ENCODE peak calls at places on chromosomes 13 and 19, in four cellular contexts. One of them, this sample, is unnamed.

GRCh38 chr13:75038315-75038881 is 443.6 kb downstream of the TBC1D4 start:
- DNase-seq in IMR-90: no peak
- DNase-seq in H9: no peak
- DNase-seq in H1: no peak
- DNase-seq in this sample: no peak

GRCh38 chr13:39245688-39246087 is 207.4 kb downstream of the NHLRC3 start:
- DNase-seq in IMR-90: no peak
- DNase-seq in H9: no peak
- DNase-seq in H1: no peak
- DNase-seq in this sample: no peak

GRCh38 chr13:106143930-106144709 is 391.3 kb downstream of the EFNB2 start:
- DNase-seq in IMR-90: no peak
- DNase-seq in H9: no peak
- DNase-seq in H1: no peak
- DNase-seq in this sample: peak; percentile 83

GRCh38 chr19:8545743-8546142 is 31.5 kb downstream of the MYO1F start:
- DNase-seq in IMR-90: no peak
- DNase-seq in H9: no peak
- DNase-seq in H1: no peak
- DNase-seq in this sample: no peak

GRCh38 chr13:72504026-72504925 is 223.2 kb downstream of the MZT1 start:
- DNase-seq in IMR-90: no peak
- DNase-seq in H9: no peak
- DNase-seq in H1: no peak
- DNase-seq in this sample: no peak

GRCh38 chr13:72952529-72953141 is 106.2 kb upstream of the KLF5 start:
- DNase-seq in IMR-90: no peak
- DNase-seq in H9: no peak
- DNase-seq in H1: no peak
- DNase-seq in this sample: peak; percentile 46

GRCh38 chr13:42076309-42076713 is 27.9 kb downstream of the DGKH start:
- DNase-seq in IMR-90: peak; percentile 30
- DNase-seq in H9: no peak
- DNase-seq in H1: no peak
- DNase-seq in this sample: no peak

GRCh38 chr19:49165111-49165750 is 7.6 kb downstream of the TRPM4 start:
- DNase-seq in IMR-90: no peak
- DNase-seq in H9: no peak
- DNase-seq in H1: no peak
- DNase-seq in this sample: no peak

GRCh38 chr13:75263741-75264407 is 218.1 kb downstream of the TBC1D4 start:
- DNase-seq in IMR-90: peak; percentile 28
- DNase-seq in H9: no peak
- DNase-seq in H1: no peak
- DNase-seq in this sample: no peak

GRCh38 chr13:74290324-74290773 is 156.1 kb upstream of the KLF12 start:
- DNase-seq in IMR-90: peak; percentile 79
- DNase-seq in H9: peak; percentile 79
- DNase-seq in H1: no peak
- DNase-seq in this sample: peak; percentile 97

GRCh38 chr13:44819245-44819644 is 170.0 kb downstream of the NUFIP1 start:
- DNase-seq in IMR-90: peak; percentile 95
- DNase-seq in H9: no peak
- DNase-seq in H1: no peak
- DNase-seq in this sample: peak; percentile 29

GRCh38 chr13:51645154-51645650 is 60.9 kb downstream of the WDFY2 start:
- DNase-seq in IMR-90: peak; percentile 57
- DNase-seq in H9: no peak
- DNase-seq in H1: no peak
- DNase-seq in this sample: peak; percentile 84

GRCh38 chr19:30634431-30634830 is 262.2 kb downstream of the ZNF536 start:
- DNase-seq in IMR-90: no peak
- DNase-seq in H9: no peak
- DNase-seq in H1: no peak
- DNase-seq in this sample: no peak

GRCh38 chr13:33150146-33150545 is 133.9 kb downstream of the KL start:
- DNase-seq in IMR-90: peak; percentile 60
- DNase-seq in H9: no peak
- DNase-seq in H1: no peak
- DNase-seq in this sample: no peak

GRCh38 chr19:1395194-1396018 is 5.9 kb downstream of the GAMT start:
- DNase-seq in IMR-90: no peak
- DNase-seq in H9: no peak
- DNase-seq in H1: no peak
- DNase-seq in this sample: no peak

GRCh38 chr13:69633044-69633443 is 474.6 kb upstream of the ATXN8OS start:
- DNase-seq in IMR-90: no peak
- DNase-seq in H9: no peak
- DNase-seq in H1: no peak
- DNase-seq in this sample: no peak

GRCh38 chr13:81171065-81171647 is 830.2 kb upstream of the SPRY2 start:
- DNase-seq in IMR-90: no peak
- DNase-seq in H9: no peak
- DNase-seq in H1: no peak
- DNase-seq in this sample: peak; percentile 40

GRCh38 chr13:60000081-60000480 is 163.6 kb downstream of the DIAPH3 start:
- DNase-seq in IMR-90: peak; percentile 21
- DNase-seq in H9: no peak
- DNase-seq in H1: no peak
- DNase-seq in this sample: no peak

GRCh38 chr19:19610376-19611240 is 7.9 kb downstream of the PBX4 start:
- DNase-seq in IMR-90: peak; percentile 18
- DNase-seq in H9: no peak
- DNase-seq in H1: no peak
- DNase-seq in this sample: no peak

GRCh38 chr13:54536112-54536511 is 1507.5 kb downstream of the OLFM4 start:
- DNase-seq in IMR-90: no peak
- DNase-seq in H9: no peak
- DNase-seq in H1: no peak
- DNase-seq in this sample: peak; percentile 67

GRCh38 chr13:106284358-106284757 is 251.1 kb downstream of the EFNB2 start:
- DNase-seq in IMR-90: peak; percentile 41
- DNase-seq in H9: no peak
- DNase-seq in H1: no peak
- DNase-seq in this sample: no peak

GRCh38 chr13:60226507-60226906 is 62.8 kb upstream of the DIAPH3 start:
- DNase-seq in IMR-90: peak; percentile 47
- DNase-seq in H9: peak; percentile 44
- DNase-seq in H1: no peak
- DNase-seq in this sample: peak; percentile 65

GRCh38 chr19:39132344-39132969 is 6.9 kb downstream of the PAK4 start:
- DNase-seq in IMR-90: no peak
- DNase-seq in H9: no peak
- DNase-seq in H1: no peak
- DNase-seq in this sample: no peak

GRCh38 chr19:29285187-29285687 is 72.3 kb upstream of the UQCRFS1 start:
- DNase-seq in IMR-90: no peak
- DNase-seq in H9: no peak
- DNase-seq in H1: no peak
- DNase-seq in this sample: no peak

GRCh38 chr13:28680541-28680940 is 21.6 kb downstream of the POMP start:
- DNase-seq in IMR-90: no peak
- DNase-seq in H9: no peak
- DNase-seq in H1: no peak
- DNase-seq in this sample: no peak

GRCh38 chr13:99374169-99374991 is 67.2 kb upstream of the GPR183 start:
- DNase-seq in IMR-90: no peak
- DNase-seq in H9: no peak
- DNase-seq in H1: no peak
- DNase-seq in this sample: no peak

GRCh38 chr19:38665950-38666661 is 18.7 kb downstream of the ACTN4 start:
- DNase-seq in IMR-90: peak; percentile 51
- DNase-seq in H9: peak; percentile 91
- DNase-seq in H1: peak; percentile 79
- DNase-seq in this sample: peak; percentile 99

GRCh38 chr13:20378721-20379120 is 146.6 kb upstream of the GJB6 start:
- DNase-seq in IMR-90: no peak
- DNase-seq in H9: no peak
- DNase-seq in H1: no peak
- DNase-seq in this sample: no peak

GRCh38 chr19:32421589-32422361 is 16.2 kb downstream of the DPY19L3 start:
- DNase-seq in IMR-90: no peak
- DNase-seq in H9: no peak
- DNase-seq in H1: no peak
- DNase-seq in this sample: no peak

GRCh38 chr19:3338541-3339181 is 27.7 kb upstream of the NFIC start:
- DNase-seq in IMR-90: no peak
- DNase-seq in H9: no peak
- DNase-seq in H1: no peak
- DNase-seq in this sample: no peak

GRCh38 chr13:42266464-42266863 is 5.5 kb upstream of the AKAP11 start:
- DNase-seq in IMR-90: peak; percentile 79
- DNase-seq in H9: no peak
- DNase-seq in H1: no peak
- DNase-seq in this sample: peak; percentile 35

GRCh38 chr19:343941-344624 is 513 bp downstream of the MIER2 start:
- DNase-seq in IMR-90: no peak
- DNase-seq in H9: no peak
- DNase-seq in H1: peak; percentile 59
- DNase-seq in this sample: peak; percentile 26

GRCh38 chr13:38954844-38955243 is 35.8 kb downstream of the STOML3 start:
- DNase-seq in IMR-90: no peak
- DNase-seq in H9: no peak
- DNase-seq in H1: no peak
- DNase-seq in this sample: no peak

DNA sequence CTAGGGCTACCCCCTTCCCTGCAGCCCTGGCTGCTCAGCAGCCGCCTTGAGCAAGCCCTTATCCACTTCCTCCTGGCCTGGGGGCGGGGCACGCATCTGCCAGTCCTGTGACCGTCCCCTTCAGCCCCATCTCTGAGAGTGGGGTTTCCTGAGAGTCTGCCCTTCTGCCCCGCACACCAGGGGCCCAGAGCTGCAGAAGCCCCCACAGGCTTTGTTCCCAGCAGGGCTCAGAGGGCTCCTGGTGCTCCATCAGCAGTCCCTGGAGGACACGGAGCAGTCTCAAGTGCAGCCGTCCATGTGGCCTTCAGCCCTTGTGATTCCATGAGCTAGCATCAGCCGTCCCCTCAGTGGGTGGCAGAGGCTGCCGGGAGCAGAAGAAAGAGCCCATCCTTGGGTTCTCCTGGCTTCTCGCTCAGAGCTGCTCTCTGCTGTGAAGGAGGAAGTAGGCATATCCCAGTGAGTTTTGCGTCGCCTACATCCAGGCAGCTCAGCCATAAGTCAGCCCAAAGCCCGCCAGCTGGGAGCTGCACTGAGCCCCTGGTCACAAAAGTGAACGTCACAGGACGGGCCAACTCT is 16.3 kb downstream of the MYO9B start:
- DNase-seq in IMR-90: no peak
- DNase-seq in H9: no peak
- DNase-seq in H1: no peak
- DNase-seq in this sample: peak; percentile 25
- H3K23ac ChIP-seq in IMR-90: no peak overlapping the region
- H3K23ac ChIP-seq in H9: no peak overlapping the region
- H3K23ac ChIP-seq in H1: no peak overlapping the region
- H3K23ac ChIP-seq in this sample: no peak overlapping the region

GRCh38 chr19:35987571-35987896 is 7.5 kb upstream of the SDHAF1 start:
- DNase-seq in IMR-90: no peak
- DNase-seq in H9: no peak
- DNase-seq in H1: no peak
- DNase-seq in this sample: no peak
- H3K56ac ChIP-seq in IMR-90: no peak overlapping the region
- H3K56ac ChIP-seq in H9: no peak overlapping the region
- H3K56ac ChIP-seq in H1: no peak overlapping the region
- H3K56ac ChIP-seq in this sample: no peak overlapping the region

DNA sequence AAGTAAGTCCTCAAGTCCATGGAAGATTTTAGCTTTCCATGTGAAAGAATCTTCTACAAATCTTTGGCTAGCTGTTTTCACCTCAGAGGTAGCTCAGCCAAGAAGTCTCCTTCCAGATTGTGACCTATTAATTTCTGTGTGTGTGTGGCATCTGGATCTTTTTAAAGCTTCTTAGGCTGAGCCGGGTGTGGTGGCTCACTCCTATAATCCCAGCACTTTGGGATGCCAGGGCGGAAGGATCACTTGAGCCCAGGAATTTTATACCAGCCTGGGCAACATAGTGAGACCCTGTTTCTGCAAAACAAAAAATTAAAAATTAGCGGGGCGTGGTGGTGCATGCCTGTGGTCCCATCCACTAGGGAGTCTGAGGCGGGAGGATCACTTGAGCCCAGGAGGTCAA is 13.4 kb upstream of the SLC44A2 start:
- DNase-seq in IMR-90: no peak
- DNase-seq in H9: no peak
- DNase-seq in H1: no peak
- DNase-seq in this sample: no peak
- H3K23ac ChIP-seq in IMR-90: peak overlapping the region; percentile 66
- H3K23ac ChIP-seq in H9: no peak overlapping the region
- H3K23ac ChIP-seq in H1: no peak overlapping the region
- H3K23ac ChIP-seq in this sample: no peak overlapping the region

DNA sequence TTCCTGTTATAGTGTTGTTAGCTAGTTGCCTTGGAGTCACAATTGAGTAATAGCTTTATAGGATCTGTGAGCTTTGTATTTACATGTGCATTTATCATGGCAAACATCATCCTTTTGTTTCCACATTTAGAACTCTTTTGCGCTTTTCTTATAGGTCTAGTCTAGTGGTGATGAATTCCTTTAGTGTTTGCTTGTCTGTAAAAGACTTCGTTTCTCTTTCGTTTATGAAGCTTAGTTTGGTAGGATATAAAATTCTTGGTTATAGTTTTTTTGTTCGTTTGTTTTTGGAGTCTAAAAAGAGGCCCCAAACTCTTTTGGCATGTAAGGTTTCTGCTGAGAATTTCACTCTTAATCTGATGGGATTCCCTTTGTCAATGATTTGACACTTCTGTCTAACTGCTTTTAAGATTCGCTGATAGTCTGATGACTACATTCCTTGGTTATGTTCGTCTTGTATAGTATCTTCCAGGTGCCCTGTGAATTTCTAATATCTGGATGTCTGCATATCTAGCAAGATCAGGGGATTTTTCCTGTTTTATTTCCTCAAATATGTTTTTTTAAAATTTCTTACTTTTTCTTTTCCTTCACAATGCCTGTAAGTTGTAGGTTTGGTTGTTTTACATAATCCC is 20.2 kb downstream of the DNAJC3 start:
- DNase-seq in IMR-90: no peak
- DNase-seq in H9: no peak
- DNase-seq in H1: no peak
- DNase-seq in this sample: no peak
- H3K56ac ChIP-seq in IMR-90: no peak overlapping the region
- H3K56ac ChIP-seq in H9: no peak overlapping the region
- H3K56ac ChIP-seq in H1: no peak overlapping the region
- H3K56ac ChIP-seq in this sample: no peak overlapping the region

GRCh38 chr13:47603365-47603764 is 397.7 kb downstream of the SUCLA2 start:
- DNase-seq in IMR-90: peak; percentile 16
- DNase-seq in H9: no peak
- DNase-seq in H1: no peak
- DNase-seq in this sample: no peak
- H3K23ac ChIP-seq in IMR-90: no peak overlapping the region
- H3K23ac ChIP-seq in H9: no peak overlapping the region
- H3K23ac ChIP-seq in H1: no peak overlapping the region
- H3K23ac ChIP-seq in this sample: no peak overlapping the region

DNA sequence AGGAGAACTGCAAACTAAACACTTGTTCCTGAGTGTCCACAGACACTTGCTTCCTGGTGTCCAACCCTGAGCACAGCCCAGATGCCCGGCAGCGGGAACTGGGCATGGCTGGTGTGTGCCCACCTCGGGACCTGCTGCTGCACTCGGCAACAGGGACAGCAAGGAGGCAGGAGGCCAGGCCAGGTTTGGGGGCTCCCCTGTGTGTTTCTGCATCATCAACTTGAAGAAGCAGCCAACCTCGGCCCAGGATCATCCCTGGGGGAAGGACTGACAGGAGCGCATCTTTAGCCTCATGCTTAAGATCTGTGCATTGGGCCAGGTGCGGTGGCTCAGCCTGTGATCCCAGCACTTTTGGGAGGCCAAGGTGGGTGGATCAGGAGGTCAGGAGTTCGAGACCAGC is 35.1 kb upstream of the LDLR start:
- DNase-seq in IMR-90: no peak
- DNase-seq in H9: no peak
- DNase-seq in H1: no peak
- DNase-seq in this sample: no peak
- H3K56ac ChIP-seq in IMR-90: no peak overlapping the region
- H3K56ac ChIP-seq in H9: no peak overlapping the region
- H3K56ac ChIP-seq in H1: no peak overlapping the region
- H3K56ac ChIP-seq in this sample: no peak overlapping the region